ENCODE peak calls at places on chromosomes 11 and 22, in six cellular contexts. One of them, this sample, is unnamed.

GRCh38 chr11:45576461-45577215 is 88.8 kb downstream of the CHST1 start:
- DNase-seq in K562: no peak
- DNase-seq in GM12891: no peak
- DNase-seq in HepG2: no peak
- DNase-seq in GM12878: no peak
- DNase-seq in H1: no peak
- DNase-seq in this sample: no peak

GRCh38 chr22:37213941-37214340 is 1.7 kb upstream of the SSTR3 start:
- DNase-seq in K562: no peak
- DNase-seq in GM12891: no peak
- DNase-seq in HepG2: no peak
- DNase-seq in GM12878: no peak
- DNase-seq in H1: no peak
- DNase-seq in this sample: no peak

GRCh38 chr11:116379185-116379828 is 393.5 kb downstream of the BUD13 start:
- DNase-seq in K562: peak
- DNase-seq in GM12891: no peak
- DNase-seq in HepG2: peak
- DNase-seq in GM12878: no peak
- DNase-seq in H1: peak
- DNase-seq in this sample: no peak

GRCh38 chr11:35346472-35347136 is 72.8 kb downstream of the SLC1A2 start:
- DNase-seq in K562: no peak
- DNase-seq in GM12891: no peak
- DNase-seq in HepG2: no peak
- DNase-seq in GM12878: no peak
- DNase-seq in H1: no peak
- DNase-seq in this sample: no peak

GRCh38 chr11:30567148-30567547 is 19.0 kb downstream of the MPPED2 start:
- DNase-seq in K562: no peak
- DNase-seq in GM12891: no peak
- DNase-seq in HepG2: no peak
- DNase-seq in GM12878: no peak
- DNase-seq in H1: no peak
- DNase-seq in this sample: no peak

GRCh38 chr11:36467913-36468312 is 42.2 kb downstream of the TRAF6 start:
- DNase-seq in K562: no peak
- DNase-seq in GM12891: no peak
- DNase-seq in HepG2: no peak
- DNase-seq in GM12878: no peak
- DNase-seq in H1: no peak
- DNase-seq in this sample: no peak

GRCh38 chr11:71223671-71224660 is 28.4 kb downstream of the SHANK2 start:
- DNase-seq in K562: no peak
- DNase-seq in GM12891: no peak
- DNase-seq in HepG2: no peak
- DNase-seq in GM12878: no peak
- DNase-seq in H1: no peak
- DNase-seq in this sample: no peak

GRCh38 chr11:103450241-103450640 is 341.0 kb downstream of the DYNC2H1 start:
- DNase-seq in K562: no peak
- DNase-seq in GM12891: no peak
- DNase-seq in HepG2: no peak
- DNase-seq in GM12878: no peak
- DNase-seq in H1: no peak
- DNase-seq in this sample: no peak

GRCh38 chr11:131955901-131956300 is 585.5 kb downstream of the NTM start:
- DNase-seq in K562: no peak
- DNase-seq in GM12891: no peak
- DNase-seq in HepG2: no peak
- DNase-seq in GM12878: no peak
- DNase-seq in H1: no peak
- DNase-seq in this sample: no peak

GRCh38 chr11:27410301-27410700 is 47.3 kb upstream of the CCDC34 start:
- DNase-seq in K562: no peak
- DNase-seq in GM12891: no peak
- DNase-seq in HepG2: no peak
- DNase-seq in GM12878: no peak
- DNase-seq in H1: no peak
- DNase-seq in this sample: no peak

GRCh38 chr22:46365166-46365624 is 29.7 kb downstream of the TRMU start:
- DNase-seq in K562: no peak
- DNase-seq in GM12891: no peak
- DNase-seq in HepG2: no peak
- DNase-seq in GM12878: no peak
- DNase-seq in H1: no peak
- DNase-seq in this sample: no peak

GRCh38 chr11:131600591-131600990 is 230.2 kb downstream of the NTM start:
- DNase-seq in K562: no peak
- DNase-seq in GM12891: no peak
- DNase-seq in HepG2: no peak
- DNase-seq in GM12878: no peak
- DNase-seq in H1: no peak
- DNase-seq in this sample: no peak

GRCh38 chr11:403761-404431 is 9.9 kb downstream of the PKP3 start:
- DNase-seq in K562: no peak
- DNase-seq in GM12891: no peak
- DNase-seq in HepG2: no peak
- DNase-seq in GM12878: no peak
- DNase-seq in H1: peak
- DNase-seq in this sample: no peak

GRCh38 chr11:64436025-64436424 is 77.1 kb downstream of the RPS6KA4 start:
- DNase-seq in K562: no peak
- DNase-seq in GM12891: no peak
- DNase-seq in HepG2: no peak
- DNase-seq in GM12878: no peak
- DNase-seq in H1: no peak
- DNase-seq in this sample: no peak

GRCh38 chr11:125348704-125349635 is 147.1 kb downstream of the FEZ1 start:
- DNase-seq in K562: peak
- DNase-seq in GM12891: peak
- DNase-seq in HepG2: peak
- DNase-seq in GM12878: no peak
- DNase-seq in H1: peak
- DNase-seq in this sample: peak

GRCh38 chr11:61551630-61552029 is 29.2 kb downstream of the SYT7 start:
- DNase-seq in K562: no peak
- DNase-seq in GM12891: no peak
- DNase-seq in HepG2: no peak
- DNase-seq in GM12878: no peak
- DNase-seq in H1: no peak
- DNase-seq in this sample: no peak

GRCh38 chr11:122804161-122804560 is 34.1 kb upstream of the CRTAM start:
- DNase-seq in K562: no peak
- DNase-seq in GM12891: no peak
- DNase-seq in HepG2: no peak
- DNase-seq in GM12878: no peak
- DNase-seq in H1: no peak
- DNase-seq in this sample: no peak

GRCh38 chr11:120467627-120468026 is 43.9 kb upstream of the GRIK4 start:
- DNase-seq in K562: no peak
- DNase-seq in GM12891: no peak
- DNase-seq in HepG2: no peak
- DNase-seq in GM12878: no peak
- DNase-seq in H1: no peak
- DNase-seq in this sample: no peak

GRCh38 chr11:1049071-1049405 is 12.5 kb upstream of the MUC6 start:
- DNase-seq in K562: no peak
- DNase-seq in GM12891: no peak
- DNase-seq in HepG2: no peak
- DNase-seq in GM12878: no peak
- DNase-seq in H1: no peak
- DNase-seq in this sample: no peak

GRCh38 chr11:26878959-26879581 is 114.8 kb upstream of the FIBIN start:
- DNase-seq in K562: no peak
- DNase-seq in GM12891: no peak
- DNase-seq in HepG2: no peak
- DNase-seq in GM12878: no peak
- DNase-seq in H1: no peak
- DNase-seq in this sample: no peak

GRCh38 chr11:7143908-7144307 is 55.1 kb downstream of the RBMXL2 start:
- DNase-seq in K562: no peak
- DNase-seq in GM12891: no peak
- DNase-seq in HepG2: no peak
- DNase-seq in GM12878: no peak
- DNase-seq in H1: no peak
- DNase-seq in this sample: no peak

GRCh38 chr11:126133902-126134301 is 71.2 kb upstream of the CDON start:
- DNase-seq in K562: no peak
- DNase-seq in GM12891: no peak
- DNase-seq in HepG2: peak
- DNase-seq in GM12878: no peak
- DNase-seq in H1: no peak
- DNase-seq in this sample: no peak

GRCh38 chr22:23282986-23283385 is 102.7 kb downstream of the BCR start:
- DNase-seq in K562: peak
- DNase-seq in GM12891: no peak
- DNase-seq in HepG2: no peak
- DNase-seq in GM12878: no peak
- DNase-seq in H1: no peak
- DNase-seq in this sample: no peak

DNA sequence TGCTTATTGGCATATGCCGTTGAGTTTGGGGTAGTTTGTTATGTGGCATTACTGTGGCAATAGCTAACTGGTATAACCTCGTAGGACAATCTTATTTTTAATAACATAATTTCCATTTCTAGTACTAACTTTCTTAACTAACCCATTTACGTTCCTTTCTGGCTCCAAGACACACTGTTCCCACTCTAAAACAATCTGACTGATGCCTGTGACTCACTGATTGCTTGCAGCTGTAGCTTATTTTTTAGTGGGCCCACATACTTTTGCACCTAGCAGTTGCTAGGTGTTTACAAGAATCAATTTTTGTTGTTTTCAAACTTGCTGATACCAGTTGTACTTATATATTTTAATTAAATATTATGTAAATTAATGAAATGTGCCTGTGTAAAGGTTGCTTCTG is 52.2 kb downstream of the FAT3 start:
- DNase-seq in K562: no peak
- DNase-seq in GM12891: no peak
- DNase-seq in HepG2: no peak
- DNase-seq in GM12878: no peak
- DNase-seq in H1: no peak
- DNase-seq in this sample: no peak
- TF ChIP-seq TAF1 in K562: no peak
- TF ChIP-seq TAF1 in GM12891: no peak
- TF ChIP-seq TAF1 in HepG2: no peak
- TF ChIP-seq TAF1 in GM12878: no peak
- TF ChIP-seq TAF1 in H1: no peak
- TF ChIP-seq TAF1 in this sample: no peak

GRCh38 chr22:49457146-49457545 is 370.5 kb downstream of the BRD1 start:
- DNase-seq in K562: no peak
- DNase-seq in GM12891: no peak
- DNase-seq in HepG2: no peak
- DNase-seq in GM12878: no peak
- DNase-seq in H1: no peak
- DNase-seq in this sample: no peak
- TF ChIP-seq POLR2AphosphoS5 in K562: no peak
- TF ChIP-seq POLR2AphosphoS5 in GM12891: no peak
- TF ChIP-seq POLR2AphosphoS5 in HepG2: no peak
- TF ChIP-seq POLR2AphosphoS5 in GM12878: no peak
- TF ChIP-seq POLR2AphosphoS5 in H1: no peak
- TF ChIP-seq POLR2AphosphoS5 in this sample: no peak

GRCh38 chr11:76860539-76861475 is at the start of gene ACER3:
- DNase-seq in K562: peak
- DNase-seq in GM12891: peak
- DNase-seq in HepG2: peak
- DNase-seq in GM12878: peak
- DNase-seq in H1: peak
- DNase-seq in this sample: peak
- TF ChIP-seq POLR2A in K562: peak
- TF ChIP-seq POLR2A in GM12891: peak
- TF ChIP-seq POLR2A in HepG2: peak
- TF ChIP-seq POLR2A in GM12878: peak
- TF ChIP-seq POLR2A in H1: peak
- TF ChIP-seq POLR2A in this sample: peak

GRCh38 chr11:2612884-2613571 is 86.8 kb downstream of the KCNQ1OT1 start:
- DNase-seq in K562: no peak
- DNase-seq in GM12891: no peak
- DNase-seq in HepG2: peak
- DNase-seq in GM12878: no peak
- DNase-seq in H1: no peak
- DNase-seq in this sample: no peak
- TF ChIP-seq TAF1 in K562: no peak
- TF ChIP-seq TAF1 in GM12891: no peak
- TF ChIP-seq TAF1 in HepG2: no peak
- TF ChIP-seq TAF1 in GM12878: no peak
- TF ChIP-seq TAF1 in H1: no peak
- TF ChIP-seq TAF1 in this sample: no peak

GRCh38 chr22:40044102-40044869 is 49.5 kb downstream of the FAM83F start:
- DNase-seq in K562: peak
- DNase-seq in GM12891: peak
- DNase-seq in HepG2: peak
- DNase-seq in GM12878: peak
- DNase-seq in H1: peak
- DNase-seq in this sample: peak
- TF ChIP-seq POLR2AphosphoS5 in K562: peak
- TF ChIP-seq POLR2AphosphoS5 in GM12891: peak
- TF ChIP-seq POLR2AphosphoS5 in HepG2: peak
- TF ChIP-seq POLR2AphosphoS5 in GM12878: peak
- TF ChIP-seq POLR2AphosphoS5 in H1: peak
- TF ChIP-seq POLR2AphosphoS5 in this sample: peak

GRCh38 chr22:42430486-42431125 is 1.6 kb downstream of the NFAM1 start:
- DNase-seq in K562: no peak
- DNase-seq in GM12891: no peak
- DNase-seq in HepG2: no peak
- DNase-seq in GM12878: no peak
- DNase-seq in H1: no peak
- DNase-seq in this sample: no peak
- TF ChIP-seq POLR2A in K562: no peak
- TF ChIP-seq POLR2A in GM12891: no peak
- TF ChIP-seq POLR2A in HepG2: no peak
- TF ChIP-seq POLR2A in GM12878: no peak
- TF ChIP-seq POLR2A in H1: no peak
- TF ChIP-seq POLR2A in this sample: no peak

This sample was measured in GM12892.